ENCODE peak calls at places on chromosomes 1 and 21, in four cellular contexts. X is fibroblast of gingiva, S is KBM-7, A is activated gamma-delta T cell treated with Interleukin-2 at 50 U/mL for 16 hours. F is an unnamed sample.

GRCh38 chr1:94236630-94237290 is 624 bp downstream of the ARHGAP29 start:
- DNase-seq in S (no peak), X (peak), A (no peak), F (no peak)

GRCh38 chr1:150536836-150537731 is 12.1 kb upstream of the ADAMTSL4 start:
- DNase-seq in A (no peak), X (no peak), S (no peak), F (no peak)

GRCh38 chr1:59732219-59732955 is 82.4 kb upstream of the HOOK1 start:
- DNase-seq in A (no peak), S (no peak), X (no peak), F (no peak)

GRCh38 chr21:27359141-27359540 is 392.3 kb upstream of the ADAMTS5 start:
- DNase-seq in X (peak), S (no peak), A (no peak), F (no peak)

GRCh38 chr21:31678478-31678877 is 19.0 kb downstream of the SOD1 start:
- DNase-seq in A (no peak), X (no peak), S (no peak), F (no peak)

GRCh38 chr1:72051538-72051937 is 230.8 kb downstream of the NEGR1 start:
- DNase-seq in X (no peak), S (no peak), A (no peak), F (no peak)

GRCh38 chr21:36330904-36331303 is 10.9 kb downstream of the MORC3 start:
- DNase-seq in A (peak), S (peak), X (peak), F (peak)

GRCh38 chr1:162847839-162848453 is 13.0 kb downstream of the CCDC190 start:
- DNase-seq in S (peak), X (peak), A (peak), F (peak)

GRCh38 chr1:176241385-176242015 is 34.4 kb upstream of the COP1 start:
- DNase-seq in X (peak), A (no peak), S (no peak), F (peak)

GRCh38 chr1:91883470-91883869 is 2.5 kb downstream of the TGFBR3 start:
- DNase-seq in S (peak), X (peak), A (no peak), F (no peak)

F was measured in fibroblast of the conjunctiva.